ENCODE peak calls at places on chromosomes 1 and 21, in seven cellular contexts. K, T, J, R, U, V and Q are unnamed samples.
A peak's percentile ranks its signal among the peaks of the same experiment; 100 is the strongest.

GRCh38 chr21:35204125-35204524 is 155.0 kb upstream of the RUNX1 start:
- DNase-seq in K (peak; percentile 46), T (no peak), J (no peak), R (no peak), U (no peak), V (no peak), Q (no peak)

GRCh38 chr1:32266926-32267645 is 16.0 kb downstream of the LCK start:
- DNase-seq in K (peak; percentile 84), T (peak; percentile 56), J (no peak), R (no peak), U (peak; percentile 60), V (no peak), Q (no peak)

GRCh38 chr1:115727706-115728249 is 40.7 kb downstream of the CASQ2 start:
- DNase-seq in K (peak; percentile 75), T (peak; percentile 78), J (no peak), R (peak; percentile 75), U (no peak), V (no peak), Q (no peak)

GRCh38 chr1:169161512-169162194 is 55.2 kb downstream of the ATP1B1 start:
- DNase-seq in K (no peak), T (peak; percentile 13), J (no peak), R (no peak), U (no peak), V (no peak), Q (no peak)

GRCh38 chr1:8706995-8707396 is 110.4 kb downstream of the RERE start:
- DNase-seq in K (peak; percentile 32), T (peak; percentile 44), J (peak; percentile 100), R (no peak), U (no peak), V (no peak), Q (no peak)

GRCh38 chr1:20753589-20753988 is 21.1 kb upstream of the SH2D5 start:
- DNase-seq in K (peak; percentile 70), T (no peak), J (no peak), R (no peak), U (no peak), V (no peak), Q (no peak)

GRCh38 chr1:9291914-9292360 is 757 bp upstream of the SPSB1 start:
- DNase-seq in K (peak; percentile 75), T (peak; percentile 76), J (no peak), R (no peak), U (no peak), V (no peak), Q (no peak)

GRCh38 chr1:59146651-59147358 is 150.1 kb upstream of the FGGY start:
- DNase-seq in K (peak; percentile 28), T (peak; percentile 84), J (no peak), R (peak; percentile 54), U (no peak), V (peak; percentile 44), Q (peak; percentile 31)

GRCh38 chr1:41466146-41466545 is 18.3 kb downstream of the EDN2 start:
- DNase-seq in K (no peak), T (no peak), J (peak; percentile 76), R (no peak), U (no peak), V (no peak), Q (no peak)

GRCh38 chr1:215640429-215641148 is 73.5 kb downstream of the KCTD3 start:
- DNase-seq in K (no peak), T (no peak), J (no peak), R (no peak), U (no peak), V (no peak), Q (no peak)